ENCODE peak calls at places on chromosomes 2 and 18, in seven cellular contexts. P, A, D, T, U, O and Y are unnamed samples.

GRCh38 chr2:134717706-134718094 is 1.1 kb downstream of the TMEM163 start:
- DNase-seq in T (no peak), P (no peak), O (no peak), D (peak), A (no peak), U (no peak), Y (no peak)

GRCh38 chr2:173550143-173550542 is 195.5 kb downstream of the CDCA7 start:
- DNase-seq in U (no peak), A (no peak), P (no peak), O (no peak), D (no peak), T (peak), Y (no peak)

GRCh38 chr2:159053186-159054031 is 85.0 kb downstream of the TANC1 start:
- DNase-seq in D (no peak), T (peak), A (no peak), P (no peak), O (no peak), U (no peak), Y (no peak)

GRCh38 chr2:106531676-106532075 is 44.5 kb downstream of the CD8B2 start:
- DNase-seq in O (no peak), A (no peak), T (no peak), D (no peak), P (no peak), U (no peak), Y (no peak)

GRCh38 chr18:13577091-13577697 is 149.2 kb downstream of the FAM210A start:
- DNase-seq in D (no peak), A (no peak), U (no peak), T (no peak), P (peak), O (no peak), Y (no peak)

GRCh38 chr2:229407170-229407569 is 136.1 kb upstream of the PID1 start:
- DNase-seq in U (peak), T (peak), D (no peak), P (no peak), A (peak), O (peak), Y (no peak)

GRCh38 chr2:200159829-200160781 is 146.4 kb upstream of the SPATS2L start:
- DNase-seq in P (no peak), T (peak), U (no peak), D (no peak), A (no peak), O (no peak), Y (no peak)

GRCh38 chr2:241011751-241012510 is 13.5 kb downstream of the SNED1 start:
- DNase-seq in O (no peak), P (no peak), U (no peak), D (no peak), T (no peak), A (no peak), Y (no peak)

GRCh38 chr2:45207105-45207504 is 197.9 kb upstream of the SIX2 start:
- DNase-seq in U (no peak), P (no peak), D (no peak), O (no peak), A (no peak), T (no peak), Y (no peak)

GRCh38 chr2:229313591-229313990 is 42.5 kb upstream of the PID1 start:
- DNase-seq in T (peak), D (no peak), U (no peak), O (no peak), A (no peak), P (no peak), Y (no peak)

GRCh38 chr18:9070212-9070611 is 32.3 kb upstream of the NDUFV2 start:
- DNase-seq in P (no peak), A (no peak), O (no peak), T (no peak), D (no peak), U (no peak), Y (no peak)

GRCh38 chr2:165852394-165852793 is 58.3 kb upstream of the GALNT3 start:
- DNase-seq in P (no peak), T (no peak), U (no peak), O (no peak), D (no peak), A (no peak), Y (no peak)

GRCh38 chr2:158043181-158043948 is 58.3 kb upstream of the UPP2 start:
- DNase-seq in D (no peak), U (no peak), T (no peak), A (no peak), P (no peak), O (no peak), Y (no peak)

GRCh38 chr2:182379235-182379634 is 47.6 kb downstream of the PDE1A start:
- DNase-seq in O (no peak), D (no peak), U (no peak), A (no peak), P (no peak), T (peak), Y (no peak)

GRCh38 chr2:217723078-217723477 is 279.7 kb downstream of the TNS1 start:
- DNase-seq in A (no peak), T (no peak), O (no peak), P (no peak), D (no peak), U (no peak), Y (no peak)

GRCh38 chr18:25334588-25334987 is 17.4 kb downstream of the ZNF521 start:
- DNase-seq in T (no peak), O (no peak), U (no peak), P (no peak), A (no peak), D (no peak), Y (no peak)

GRCh38 chr2:19649107-19649506 is 252.7 kb downstream of the TTC32 start:
- DNase-seq in A (no peak), P (no peak), U (no peak), O (no peak), D (no peak), T (peak), Y (no peak)

GRCh38 chr2:19649785-19650380 is 251.9 kb downstream of the TTC32 start:
- DNase-seq in P (no peak), U (no peak), T (peak), D (peak), A (no peak), O (peak), Y (no peak)

GRCh38 chr2:19646987-19647386 is 254.8 kb downstream of the TTC32 start:
- DNase-seq in O (no peak), A (no peak), D (no peak), U (no peak), T (no peak), P (no peak), Y (no peak)

GRCh38 chr2:19651466-19651865 is 250.3 kb downstream of the TTC32 start:
- DNase-seq in P (no peak), A (no peak), T (peak), D (no peak), U (no peak), O (no peak), Y (no peak)

GRCh38 chr2:19648583-19648982 is 253.2 kb downstream of the TTC32 start:
- DNase-seq in A (no peak), D (no peak), T (peak), P (no peak), U (no peak), O (peak), Y (no peak)
- H3K27ac ChIP-seq in A (no peak), D (no peak), T (peak), P (no peak), U (no peak), O (no peak), Y (no peak)

DNA sequence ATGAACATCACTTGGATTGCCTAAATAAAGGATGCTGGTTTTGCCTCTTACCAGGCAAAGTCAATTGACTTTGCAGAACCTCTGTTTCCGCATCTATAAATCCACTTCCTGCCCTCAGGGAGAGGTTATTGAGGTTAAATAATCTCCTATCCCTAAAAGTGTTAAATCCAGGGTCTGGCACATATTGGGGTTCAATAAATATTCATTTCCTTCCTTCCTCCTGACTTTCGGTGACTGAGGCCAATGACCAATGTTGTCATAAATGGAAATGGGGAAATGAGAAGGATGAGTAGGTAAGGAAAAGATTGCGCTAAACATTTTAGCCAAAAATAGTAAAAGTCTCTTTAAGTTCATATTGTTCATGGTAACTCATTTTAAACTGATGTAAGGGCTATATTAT is 16.0 kb downstream of the BCL2 start:
- DNase-seq in U (no peak), O (no peak), A (no peak), D (no peak), T (no peak), P (no peak), Y (no peak)
- H3K27ac ChIP-seq in U (no peak), O (peak), A (no peak), D (no peak), T (no peak), P (no peak), Y (no peak)

GRCh38 chr18:47737956-47738355 is 192.5 kb downstream of the SMAD2 start:
- DNase-seq in D (no peak), T (no peak), O (no peak), A (no peak), P (no peak), U (no peak), Y (no peak)

GRCh38 chr18:47736376-47737140 is 193.9 kb downstream of the SMAD2 start:
- DNase-seq in U (no peak), D (no peak), T (no peak), A (no peak), O (no peak), P (no peak), Y (no peak)

GRCh38 chr18:47735041-47735440 is 195.4 kb downstream of the SMAD2 start:
- DNase-seq in O (no peak), P (no peak), T (no peak), D (no peak), A (no peak), U (no peak), Y (no peak)

DNA sequence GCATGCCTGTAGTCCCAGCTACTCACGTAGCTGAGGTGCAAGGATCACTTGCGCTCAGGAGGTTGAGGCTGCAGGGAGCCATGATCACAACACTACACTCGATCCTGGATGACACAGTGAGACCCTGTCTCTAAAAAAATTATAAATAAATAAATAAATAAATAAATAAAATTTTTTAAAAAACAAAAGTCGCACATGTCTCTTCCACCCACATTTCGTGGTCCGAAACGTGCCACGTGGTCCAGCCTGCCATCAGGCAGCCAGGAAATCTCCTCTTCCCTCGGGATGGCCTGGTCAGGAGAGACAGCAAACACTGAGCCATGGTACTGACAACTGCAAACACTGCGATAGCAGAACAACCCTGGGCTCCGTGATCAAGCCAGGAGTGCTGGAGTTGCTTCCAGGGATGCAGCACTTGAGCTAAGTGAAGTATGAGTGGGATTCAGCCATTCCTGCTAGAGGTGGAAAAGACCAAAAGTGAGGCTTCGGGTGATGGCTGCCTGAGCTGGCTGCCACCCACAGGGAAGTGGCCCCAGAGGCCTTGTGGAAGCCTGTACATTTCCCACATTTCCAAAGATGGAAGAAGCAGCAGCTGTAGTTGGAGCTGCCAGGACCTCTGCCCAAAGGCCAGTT is 193.1 kb downstream of the SMAD2 start:
- DNase-seq in T (no peak), U (no peak), P (no peak), O (no peak), A (no peak), D (no peak), Y (no peak)
- H3K27ac ChIP-seq in T (no peak), U (no peak), P (no peak), O (no peak), A (no peak), D (no peak), Y (no peak)

DNA sequence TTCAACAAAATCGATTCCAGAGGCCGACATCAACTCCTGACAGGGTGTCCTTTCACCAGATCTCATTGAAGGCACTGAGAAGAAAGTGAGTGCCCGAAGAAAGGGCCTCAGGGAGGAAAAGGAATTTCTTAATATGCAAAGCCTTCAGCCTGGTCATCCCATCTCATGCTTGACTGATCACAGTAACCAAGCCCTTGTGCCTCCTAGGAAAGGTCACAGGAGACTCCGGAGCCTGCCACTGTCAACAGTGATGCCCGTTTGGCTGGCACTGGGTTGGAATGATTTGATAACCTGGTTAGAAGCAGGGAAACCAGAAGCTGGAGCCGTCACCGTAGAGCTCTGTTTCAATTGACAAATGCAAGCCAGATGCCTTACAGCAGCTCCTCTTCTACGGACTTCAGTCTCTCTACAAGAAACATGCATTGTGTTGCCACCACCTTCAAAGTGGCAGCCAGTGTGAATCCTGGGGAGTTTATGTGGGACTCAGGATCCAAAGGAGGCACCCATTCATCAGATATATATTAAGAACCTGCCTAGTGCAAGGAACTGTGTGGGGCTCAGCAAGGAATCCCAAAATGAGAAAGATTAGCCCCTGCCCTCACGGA is 24.6 kb downstream of the COX7A2L start:
- DNase-seq in A (no peak), T (no peak), P (no peak), O (no peak), U (no peak), D (no peak), Y (no peak)
- H3K27ac ChIP-seq in A (no peak), T (no peak), P (no peak), O (no peak), U (no peak), D (no peak), Y (no peak)

DNA sequence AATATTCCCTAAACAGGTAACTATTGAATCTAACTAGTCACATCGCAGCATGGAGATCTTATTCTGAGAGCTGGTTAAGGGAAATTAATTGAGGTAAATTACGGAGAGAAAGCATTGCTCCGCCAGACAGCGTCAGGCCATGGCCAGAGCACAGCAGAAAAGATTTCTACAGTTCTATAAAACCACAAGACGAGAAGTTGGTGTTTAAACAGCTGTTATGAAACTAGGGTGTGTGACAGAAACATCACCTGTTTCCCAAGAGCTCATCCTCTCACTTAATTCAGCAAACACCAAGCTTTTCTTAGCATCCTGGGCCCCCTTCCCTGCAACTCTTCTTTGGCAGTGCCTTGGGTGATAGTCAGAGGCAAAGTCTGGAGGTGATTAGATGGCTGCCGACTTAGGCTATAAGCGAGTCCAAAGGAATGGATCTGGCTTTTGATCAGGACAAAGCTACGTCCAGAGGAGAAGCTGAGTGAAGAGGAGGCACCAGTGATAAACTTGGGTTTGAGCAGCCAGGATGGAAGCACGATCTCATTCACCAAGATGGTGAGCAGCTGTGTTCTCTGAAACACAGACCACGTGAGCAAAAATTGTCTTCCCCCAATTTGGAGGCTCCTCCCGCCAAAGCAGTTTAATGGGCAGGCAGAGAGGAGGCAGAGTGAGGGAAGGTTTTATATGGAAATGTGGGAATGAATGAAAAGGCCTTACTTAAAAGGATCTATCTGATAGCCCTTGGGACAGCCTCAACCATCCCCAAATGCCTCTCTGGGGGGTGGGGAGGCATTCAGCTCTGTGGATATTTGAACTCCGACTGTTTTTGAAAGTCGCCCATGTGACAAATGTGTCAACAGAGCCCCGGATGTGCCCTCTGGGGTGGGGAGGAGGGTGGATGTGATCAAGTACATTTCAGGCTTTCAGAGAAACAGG is 57.8 kb downstream of the PKDCC start:
- DNase-seq in A (no peak), D (no peak), O (peak), P (no peak), U (peak), T (peak), Y (no peak)
- H3K27ac ChIP-seq in A (peak), D (no peak), O (no peak), P (no peak), U (peak), T (no peak), Y (no peak)

DNA sequence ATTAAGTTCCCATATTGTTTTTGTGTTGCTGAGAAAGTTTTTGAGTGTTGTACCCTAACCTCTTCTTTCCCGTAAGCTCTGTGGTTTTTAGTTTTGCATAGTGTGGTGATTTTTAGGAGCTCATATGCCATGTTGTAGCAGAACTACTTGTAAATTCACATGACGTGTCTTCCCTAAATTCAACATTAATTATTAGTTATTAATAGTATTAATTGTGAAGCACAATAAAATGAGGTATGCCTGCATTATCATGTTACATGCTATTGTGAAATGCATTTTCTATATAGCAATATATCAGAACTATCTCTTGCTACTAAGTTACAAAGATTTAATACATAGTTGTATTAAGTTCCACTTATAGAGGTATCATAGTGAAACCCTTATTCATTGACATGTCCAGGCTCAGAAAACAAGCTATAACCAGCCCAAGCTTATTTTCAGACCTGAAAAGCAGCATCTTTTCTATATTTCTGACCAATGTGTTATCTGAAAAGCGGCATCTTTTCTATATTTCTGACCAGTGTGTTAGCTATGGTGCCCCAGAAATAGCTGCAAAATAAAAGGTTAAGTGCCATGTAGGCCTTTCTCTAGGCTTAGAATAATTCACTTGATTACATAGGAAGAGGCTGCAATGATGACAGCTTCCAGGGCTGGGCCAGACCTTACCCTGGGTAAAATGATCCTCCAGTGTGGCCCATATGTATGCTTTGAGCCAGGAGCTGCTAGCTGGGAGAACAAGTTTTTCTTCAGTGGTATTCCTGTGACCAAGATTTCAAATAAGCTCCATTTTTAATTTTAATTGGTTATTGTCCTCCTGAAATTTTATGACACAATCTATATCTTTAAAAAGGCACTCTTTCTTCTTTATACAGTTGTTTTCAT is 21.6 kb downstream of the EPAS1 start:
- DNase-seq in A (no peak), D (no peak), P (no peak), O (no peak), T (no peak), U (no peak), Y (no peak)
- H3K27ac ChIP-seq in A (peak), D (no peak), P (no peak), O (peak), T (peak), U (peak), Y (no peak)